ENCODE peak calls at places on chromosome 1, in seven cellular contexts. One of them, this sample, is unnamed.

GRCh38 chr1:30704271-30704670 is 19.1 kb downstream of the MATN1 start:
- DNase-seq in right lobe of liver: no peak
- DNase-seq in neuronal stem cell: no peak
- DNase-seq in stomach: no peak
- DNase-seq in thyroid gland: peak
- DNase-seq in naive thymus-derived CD4-positive, alpha-beta T cell: no peak
- DNase-seq in upper lobe of right lung: peak
- DNase-seq in this sample: no peak

GRCh38 chr1:48109390-48110009 is 112.3 kb upstream of the TRABD2B start:
- DNase-seq in neuronal stem cell: peak
- DNase-seq in upper lobe of right lung: no peak
- DNase-seq in naive thymus-derived CD4-positive, alpha-beta T cell: peak
- DNase-seq in right lobe of liver: no peak
- DNase-seq in thyroid gland: no peak
- DNase-seq in stomach: no peak
- DNase-seq in this sample: no peak

GRCh38 chr1:81823082-81823481 is 22.3 kb downstream of the ADGRL2 start:
- DNase-seq in upper lobe of right lung: no peak
- DNase-seq in right lobe of liver: no peak
- DNase-seq in naive thymus-derived CD4-positive, alpha-beta T cell: no peak
- DNase-seq in stomach: no peak
- DNase-seq in thyroid gland: no peak
- DNase-seq in neuronal stem cell: no peak
- DNase-seq in this sample: no peak

GRCh38 chr1:14710331-14710730 is 111.8 kb downstream of the KAZN start:
- DNase-seq in stomach: no peak
- DNase-seq in upper lobe of right lung: no peak
- DNase-seq in neuronal stem cell: no peak
- DNase-seq in thyroid gland: no peak
- DNase-seq in right lobe of liver: no peak
- DNase-seq in naive thymus-derived CD4-positive, alpha-beta T cell: no peak
- DNase-seq in this sample: no peak

GRCh38 chr1:224430511-224431113 is 4.0 kb downstream of the WDR26 start:
- DNase-seq in right lobe of liver: no peak
- DNase-seq in upper lobe of right lung: no peak
- DNase-seq in stomach: no peak
- DNase-seq in naive thymus-derived CD4-positive, alpha-beta T cell: peak
- DNase-seq in thyroid gland: peak
- DNase-seq in neuronal stem cell: no peak
- DNase-seq in this sample: peak

GRCh38 chr1:179058343-179059184 is 23.3 kb upstream of the TOR3A start:
- DNase-seq in upper lobe of right lung: no peak
- DNase-seq in thyroid gland: no peak
- DNase-seq in naive thymus-derived CD4-positive, alpha-beta T cell: no peak
- DNase-seq in neuronal stem cell: no peak
- DNase-seq in right lobe of liver: no peak
- DNase-seq in stomach: no peak
- DNase-seq in this sample: no peak

GRCh38 chr1:55140137-55140536 is 75.0 kb downstream of the USP24 start:
- DNase-seq in stomach: no peak
- DNase-seq in thyroid gland: no peak
- DNase-seq in upper lobe of right lung: no peak
- DNase-seq in neuronal stem cell: no peak
- DNase-seq in naive thymus-derived CD4-positive, alpha-beta T cell: no peak
- DNase-seq in right lobe of liver: no peak
- DNase-seq in this sample: no peak

GRCh38 chr1:206738370-206739366 is 31.9 kb upstream of the IL19 start:
- DNase-seq in upper lobe of right lung: no peak
- DNase-seq in thyroid gland: no peak
- DNase-seq in naive thymus-derived CD4-positive, alpha-beta T cell: no peak
- DNase-seq in right lobe of liver: no peak
- DNase-seq in neuronal stem cell: no peak
- DNase-seq in stomach: peak
- DNase-seq in this sample: no peak

DNA sequence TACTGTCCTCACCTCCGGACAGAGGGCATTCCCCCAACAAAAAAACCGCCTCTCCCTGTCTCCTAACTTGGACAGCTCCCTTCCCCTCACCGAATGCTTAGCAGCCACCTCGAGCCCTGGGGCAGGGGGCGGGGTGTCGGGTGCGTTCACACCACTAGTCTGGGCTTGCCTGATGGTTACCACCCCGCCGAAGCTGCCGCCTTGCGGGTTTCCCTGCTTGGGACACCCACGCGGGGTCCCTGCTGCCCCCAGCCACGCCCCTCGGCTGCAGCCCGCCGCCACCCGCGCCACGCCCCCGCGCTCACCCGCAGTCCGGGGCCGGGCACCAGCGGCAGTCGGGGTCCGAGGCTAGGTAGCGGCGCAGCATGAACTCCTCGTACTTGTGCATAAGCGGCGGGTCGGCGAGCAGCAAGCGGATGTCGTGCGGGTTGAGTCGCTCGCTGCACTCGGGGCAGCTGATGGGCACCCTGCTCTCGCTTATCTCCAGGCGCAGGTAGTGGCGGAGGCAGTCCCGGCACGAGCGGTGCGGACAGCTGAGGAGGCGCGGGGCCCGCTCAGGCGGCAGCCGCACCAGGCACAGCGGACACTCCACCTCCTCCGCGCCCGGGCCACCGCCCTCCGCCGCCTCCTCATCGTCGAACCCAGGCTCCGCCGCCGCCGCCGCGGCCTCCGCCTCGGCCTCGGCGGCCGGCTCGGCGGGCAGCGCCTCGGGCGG is 706 bp downstream of the RNF19B start:
- DNase-seq in stomach: peak
- DNase-seq in upper lobe of right lung: peak
- DNase-seq in neuronal stem cell: peak
- DNase-seq in thyroid gland: peak
- DNase-seq in right lobe of liver: peak
- DNase-seq in naive thymus-derived CD4-positive, alpha-beta T cell: peak
- DNase-seq in this sample: peak
- H3K27ac ChIP-seq in stomach: peak
- H3K27ac ChIP-seq in upper lobe of right lung: peak
- H3K27ac ChIP-seq in neuronal stem cell: peak
- H3K27ac ChIP-seq in thyroid gland: peak
- H3K27ac ChIP-seq in right lobe of liver: peak
- H3K27ac ChIP-seq in naive thymus-derived CD4-positive, alpha-beta T cell: peak
- H3K27ac ChIP-seq in this sample: peak

GRCh38 chr1:24366707-24367106 is 46.9 kb downstream of the STPG1 start:
- DNase-seq in naive thymus-derived CD4-positive, alpha-beta T cell: no peak
- DNase-seq in right lobe of liver: no peak
- DNase-seq in upper lobe of right lung: no peak
- DNase-seq in neuronal stem cell: no peak
- DNase-seq in stomach: no peak
- DNase-seq in thyroid gland: no peak
- DNase-seq in this sample: no peak

GRCh38 chr1:24363994-24364393 is 44.8 kb downstream of the GRHL3 start:
- DNase-seq in right lobe of liver: no peak
- DNase-seq in upper lobe of right lung: peak
- DNase-seq in naive thymus-derived CD4-positive, alpha-beta T cell: no peak
- DNase-seq in thyroid gland: no peak
- DNase-seq in neuronal stem cell: no peak
- DNase-seq in stomach: no peak
- DNase-seq in this sample: no peak

GRCh38 chr1:24362982-24363614 is 43.9 kb downstream of the GRHL3 start:
- DNase-seq in thyroid gland: peak
- DNase-seq in upper lobe of right lung: no peak
- DNase-seq in stomach: no peak
- DNase-seq in neuronal stem cell: no peak
- DNase-seq in naive thymus-derived CD4-positive, alpha-beta T cell: no peak
- DNase-seq in right lobe of liver: no peak
- DNase-seq in this sample: no peak

GRCh38 chr1:24364605-24364974 is 45.4 kb downstream of the GRHL3 start:
- DNase-seq in right lobe of liver: no peak
- DNase-seq in naive thymus-derived CD4-positive, alpha-beta T cell: no peak
- DNase-seq in stomach: no peak
- DNase-seq in upper lobe of right lung: no peak
- DNase-seq in thyroid gland: no peak
- DNase-seq in neuronal stem cell: peak
- DNase-seq in this sample: no peak

DNA sequence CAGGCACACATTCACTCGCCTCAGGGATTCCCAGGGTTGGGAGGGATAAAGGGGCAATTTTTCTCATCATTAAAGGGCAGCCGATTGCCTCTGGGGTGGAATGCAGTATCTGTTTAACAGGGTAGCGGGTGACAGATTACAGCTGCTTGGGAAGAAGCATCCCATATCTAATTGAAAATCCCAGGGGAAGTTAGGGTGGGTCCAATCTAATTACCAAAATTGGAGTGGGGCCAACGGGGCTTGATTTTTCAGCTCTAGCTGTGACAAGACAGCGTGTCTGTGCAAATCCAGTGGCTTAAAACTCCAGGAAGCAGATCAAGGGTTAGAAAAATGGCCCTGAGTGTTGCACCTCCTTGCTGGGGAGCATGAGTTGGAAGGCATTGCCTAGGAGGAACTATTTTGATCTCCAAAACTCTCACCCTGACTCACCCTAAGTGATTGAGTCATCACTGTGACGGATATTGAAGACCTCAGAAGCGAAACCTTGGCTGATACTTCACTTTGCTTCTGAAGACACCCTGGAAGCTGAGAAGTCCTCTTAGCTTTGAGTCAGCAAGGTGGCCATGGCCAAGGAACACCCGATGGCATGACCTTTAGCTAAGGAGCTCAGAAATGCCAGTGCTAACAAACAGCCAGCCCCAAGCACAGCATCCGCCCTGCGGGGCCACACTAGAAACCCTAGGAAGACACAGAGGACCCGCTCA is 46.0 kb downstream of the GRHL3 start:
- DNase-seq in upper lobe of right lung: no peak
- DNase-seq in thyroid gland: no peak
- DNase-seq in right lobe of liver: no peak
- DNase-seq in stomach: no peak
- DNase-seq in neuronal stem cell: no peak
- DNase-seq in naive thymus-derived CD4-positive, alpha-beta T cell: no peak
- DNase-seq in this sample: no peak
- H3K4me3 ChIP-seq in upper lobe of right lung: no peak
- H3K4me3 ChIP-seq in thyroid gland: no peak
- H3K4me3 ChIP-seq in right lobe of liver: no peak
- H3K4me3 ChIP-seq in stomach: no peak
- H3K4me3 ChIP-seq in neuronal stem cell: no peak
- H3K4me3 ChIP-seq in naive thymus-derived CD4-positive, alpha-beta T cell: no peak
- H3K4me3 ChIP-seq in this sample: no peak

DNA sequence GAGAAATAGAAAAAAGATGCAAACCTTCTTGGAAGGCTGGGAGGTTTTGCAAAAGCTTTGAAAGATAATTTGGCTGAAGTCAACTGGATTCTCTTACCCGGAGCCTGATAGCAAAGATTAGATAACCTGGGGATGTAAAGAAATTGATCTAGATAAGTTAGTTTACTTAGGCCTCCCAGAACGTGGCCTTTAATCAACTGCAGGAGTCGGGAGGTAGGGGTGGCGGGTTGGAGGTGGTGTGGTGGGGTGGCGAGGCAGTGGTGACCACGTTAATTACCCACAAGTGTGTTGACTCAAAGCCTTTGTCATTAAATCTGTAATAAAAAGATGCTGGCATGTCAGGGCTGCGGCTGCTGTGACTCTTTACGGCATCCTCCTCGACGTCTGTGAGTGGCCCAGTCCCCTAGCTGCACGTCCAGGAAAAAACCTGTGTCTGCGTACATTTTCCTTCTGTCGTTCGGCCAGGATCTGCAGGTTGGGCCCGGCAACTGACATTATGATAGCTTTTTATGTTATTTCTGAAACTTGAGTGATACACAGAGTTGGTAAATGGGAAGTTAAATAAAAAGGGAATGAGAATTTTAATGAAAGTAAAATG is 51.1 kb upstream of the B3GALT2 start:
- DNase-seq in right lobe of liver: no peak
- DNase-seq in stomach: no peak
- DNase-seq in thyroid gland: no peak
- DNase-seq in neuronal stem cell: no peak
- DNase-seq in naive thymus-derived CD4-positive, alpha-beta T cell: no peak
- DNase-seq in upper lobe of right lung: no peak
- DNase-seq in this sample: no peak
- H3K27ac ChIP-seq in right lobe of liver: no peak
- H3K27ac ChIP-seq in stomach: no peak
- H3K27ac ChIP-seq in thyroid gland: no peak
- H3K27ac ChIP-seq in neuronal stem cell: no peak
- H3K27ac ChIP-seq in naive thymus-derived CD4-positive, alpha-beta T cell: no peak
- H3K27ac ChIP-seq in upper lobe of right lung: no peak
- H3K27ac ChIP-seq in this sample: no peak

GRCh38 chr1:27435566-27436203 is 43.3 kb downstream of the GPR3 start:
- DNase-seq in thyroid gland: no peak
- DNase-seq in right lobe of liver: no peak
- DNase-seq in upper lobe of right lung: no peak
- DNase-seq in neuronal stem cell: no peak
- DNase-seq in naive thymus-derived CD4-positive, alpha-beta T cell: no peak
- DNase-seq in stomach: no peak
- DNase-seq in this sample: no peak

GRCh38 chr1:27439150-27439549 is 46.7 kb downstream of the GPR3 start:
- DNase-seq in upper lobe of right lung: no peak
- DNase-seq in naive thymus-derived CD4-positive, alpha-beta T cell: no peak
- DNase-seq in right lobe of liver: no peak
- DNase-seq in neuronal stem cell: no peak
- DNase-seq in stomach: no peak
- DNase-seq in thyroid gland: no peak
- DNase-seq in this sample: no peak

GRCh38 chr1:27438621-27439061 is 46.2 kb downstream of the GPR3 start:
- DNase-seq in thyroid gland: no peak
- DNase-seq in upper lobe of right lung: no peak
- DNase-seq in stomach: no peak
- DNase-seq in right lobe of liver: no peak
- DNase-seq in naive thymus-derived CD4-positive, alpha-beta T cell: no peak
- DNase-seq in neuronal stem cell: no peak
- DNase-seq in this sample: no peak

GRCh38 chr1:27430903-27431653 is 38.7 kb downstream of the GPR3 start:
- DNase-seq in upper lobe of right lung: no peak
- DNase-seq in neuronal stem cell: no peak
- DNase-seq in naive thymus-derived CD4-positive, alpha-beta T cell: peak
- DNase-seq in thyroid gland: no peak
- DNase-seq in stomach: no peak
- DNase-seq in right lobe of liver: no peak
- DNase-seq in this sample: peak

DNA sequence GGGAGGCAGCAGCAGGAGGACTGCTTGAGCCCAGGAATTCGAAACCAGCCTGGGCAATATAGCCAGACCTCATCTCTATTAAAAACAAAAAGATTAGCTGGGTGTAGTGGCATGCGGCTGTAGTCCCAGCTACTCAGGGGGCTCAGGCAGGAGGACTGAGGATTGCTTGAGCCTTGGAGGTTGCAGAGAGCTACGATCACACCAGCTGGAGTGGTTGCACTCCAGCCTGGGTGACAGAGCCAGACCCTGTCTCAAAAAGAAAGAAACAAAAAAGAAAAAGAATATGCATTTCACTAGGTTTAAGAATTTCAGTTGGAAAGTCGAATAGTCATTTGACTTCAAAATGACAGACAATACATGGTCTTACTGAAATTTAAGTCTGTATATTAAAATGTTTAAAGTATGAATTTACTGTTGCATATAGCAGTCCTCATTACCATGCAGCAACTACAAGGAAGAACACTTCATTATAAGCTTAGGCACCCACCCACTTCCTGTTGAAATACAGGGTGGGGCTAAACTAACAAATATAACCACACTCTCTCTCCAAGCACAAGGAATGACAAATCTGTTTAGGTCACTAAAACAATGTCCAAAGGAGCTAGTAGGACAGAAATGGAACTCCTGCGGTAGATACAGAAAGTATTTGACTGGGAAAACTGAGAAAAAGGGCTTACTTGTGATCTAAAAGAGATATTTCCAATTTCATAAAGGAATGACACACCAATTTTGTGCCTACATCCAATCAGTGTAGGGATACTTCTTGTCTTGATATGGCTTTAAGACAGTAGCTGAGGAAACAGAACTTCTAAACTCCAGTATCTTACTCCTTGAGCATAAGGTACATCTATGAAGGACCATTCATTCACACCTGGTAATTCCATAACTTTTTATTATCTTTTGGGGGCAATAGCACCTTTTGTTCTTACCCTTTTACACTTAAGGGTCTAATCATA is 44.1 kb downstream of the GPR3 start:
- DNase-seq in upper lobe of right lung: no peak
- DNase-seq in stomach: no peak
- DNase-seq in naive thymus-derived CD4-positive, alpha-beta T cell: peak
- DNase-seq in neuronal stem cell: no peak
- DNase-seq in thyroid gland: no peak
- DNase-seq in right lobe of liver: no peak
- DNase-seq in this sample: peak
- H3K4me3 ChIP-seq in upper lobe of right lung: peak
- H3K4me3 ChIP-seq in stomach: no peak
- H3K4me3 ChIP-seq in naive thymus-derived CD4-positive, alpha-beta T cell: peak
- H3K4me3 ChIP-seq in neuronal stem cell: no peak
- H3K4me3 ChIP-seq in thyroid gland: no peak
- H3K4me3 ChIP-seq in right lobe of liver: no peak
- H3K4me3 ChIP-seq in this sample: peak

This sample was measured in CD8-positive, alpha-beta T cell.